ENCODE peak calls at places on chromosomes 13 and 19, in ten cellular contexts. One of them, this sample, is unnamed.

GRCh38 chr19:11560404-11560988 is 1.5 kb upstream of the ELOF1 start:
- DNase-seq in T-helper 2 cell: peak
- DNase-seq in GM18507: peak
- DNase-seq in stimulated activated CD4-positive, alpha-beta T cell treated with anti-CD3 and anti-CD28 coated beads, Interleukin-2, amount 100 ng/mL, for 48 hours: peak
- DNase-seq in activated CD4-positive, CD25-positive, alpha-beta regulatory T cell: peak
- DNase-seq in SW 1271: peak
- DNase-seq in ecto neural progenitor cell: peak
- DNase-seq in NCI-H2029: peak
- DNase-seq in stimulated activated naive B cell treated with anti-CD40 and anti-IgM and Interleukin-4, amounts not matched to agents 10 μg/mL and 1 μg/mL and 100 μg/mL, for 72 hours: peak
- DNase-seq in IMR-90: peak
- DNase-seq in this sample: no peak

GRCh38 chr19:39623946-39624345 is 21.6 kb downstream of the LGALS13 start:
- DNase-seq in T-helper 2 cell: no peak
- DNase-seq in GM18507: no peak
- DNase-seq in stimulated activated CD4-positive, alpha-beta T cell treated with anti-CD3 and anti-CD28 coated beads, Interleukin-2, amount 100 ng/mL, for 48 hours: no peak
- DNase-seq in activated CD4-positive, CD25-positive, alpha-beta regulatory T cell: no peak
- DNase-seq in SW 1271: no peak
- DNase-seq in ecto neural progenitor cell: no peak
- DNase-seq in NCI-H2029: no peak
- DNase-seq in stimulated activated naive B cell treated with anti-CD40 and anti-IgM and Interleukin-4, amounts not matched to agents 10 μg/mL and 1 μg/mL and 100 μg/mL, for 72 hours: no peak
- DNase-seq in IMR-90: no peak
- DNase-seq in this sample: no peak

GRCh38 chr13:111265701-111266035 is 54.8 kb upstream of the TEX29 start:
- DNase-seq in T-helper 2 cell: no peak
- DNase-seq in GM18507: no peak
- DNase-seq in stimulated activated CD4-positive, alpha-beta T cell treated with anti-CD3 and anti-CD28 coated beads, Interleukin-2, amount 100 ng/mL, for 48 hours: no peak
- DNase-seq in activated CD4-positive, CD25-positive, alpha-beta regulatory T cell: no peak
- DNase-seq in SW 1271: no peak
- DNase-seq in ecto neural progenitor cell: no peak
- DNase-seq in NCI-H2029: no peak
- DNase-seq in stimulated activated naive B cell treated with anti-CD40 and anti-IgM and Interleukin-4, amounts not matched to agents 10 μg/mL and 1 μg/mL and 100 μg/mL, for 72 hours: no peak
- DNase-seq in IMR-90: no peak
- DNase-seq in this sample: no peak

GRCh38 chr19:55248166-55248675 is 10.6 kb downstream of the PPP6R1 start:
- DNase-seq in T-helper 2 cell: no peak
- DNase-seq in GM18507: no peak
- DNase-seq in stimulated activated CD4-positive, alpha-beta T cell treated with anti-CD3 and anti-CD28 coated beads, Interleukin-2, amount 100 ng/mL, for 48 hours: no peak
- DNase-seq in activated CD4-positive, CD25-positive, alpha-beta regulatory T cell: no peak
- DNase-seq in SW 1271: no peak
- DNase-seq in ecto neural progenitor cell: no peak
- DNase-seq in NCI-H2029: no peak
- DNase-seq in stimulated activated naive B cell treated with anti-CD40 and anti-IgM and Interleukin-4, amounts not matched to agents 10 μg/mL and 1 μg/mL and 100 μg/mL, for 72 hours: no peak
- DNase-seq in IMR-90: no peak
- DNase-seq in this sample: no peak

GRCh38 chr19:3690551-3691371 is 9.5 kb downstream of the PIP5K1C start:
- DNase-seq in T-helper 2 cell: no peak
- DNase-seq in GM18507: no peak
- DNase-seq in stimulated activated CD4-positive, alpha-beta T cell treated with anti-CD3 and anti-CD28 coated beads, Interleukin-2, amount 100 ng/mL, for 48 hours: no peak
- DNase-seq in activated CD4-positive, CD25-positive, alpha-beta regulatory T cell: no peak
- DNase-seq in SW 1271: no peak
- DNase-seq in ecto neural progenitor cell: no peak
- DNase-seq in NCI-H2029: no peak
- DNase-seq in stimulated activated naive B cell treated with anti-CD40 and anti-IgM and Interleukin-4, amounts not matched to agents 10 μg/mL and 1 μg/mL and 100 μg/mL, for 72 hours: no peak
- DNase-seq in IMR-90: no peak
- DNase-seq in this sample: no peak

GRCh38 chr19:15679089-15679488 is 6.2 kb downstream of the CYP4F12 start:
- DNase-seq in T-helper 2 cell: no peak
- DNase-seq in GM18507: no peak
- DNase-seq in stimulated activated CD4-positive, alpha-beta T cell treated with anti-CD3 and anti-CD28 coated beads, Interleukin-2, amount 100 ng/mL, for 48 hours: no peak
- DNase-seq in activated CD4-positive, CD25-positive, alpha-beta regulatory T cell: no peak
- DNase-seq in SW 1271: no peak
- DNase-seq in ecto neural progenitor cell: no peak
- DNase-seq in NCI-H2029: no peak
- DNase-seq in stimulated activated naive B cell treated with anti-CD40 and anti-IgM and Interleukin-4, amounts not matched to agents 10 μg/mL and 1 μg/mL and 100 μg/mL, for 72 hours: no peak
- DNase-seq in IMR-90: no peak
- DNase-seq in this sample: no peak

GRCh38 chr13:25901460-25902376 is 150.1 kb downstream of the SHISA2 start:
- DNase-seq in T-helper 2 cell: peak
- DNase-seq in GM18507: peak
- DNase-seq in stimulated activated CD4-positive, alpha-beta T cell treated with anti-CD3 and anti-CD28 coated beads, Interleukin-2, amount 100 ng/mL, for 48 hours: no peak
- DNase-seq in activated CD4-positive, CD25-positive, alpha-beta regulatory T cell: no peak
- DNase-seq in SW 1271: peak
- DNase-seq in ecto neural progenitor cell: no peak
- DNase-seq in NCI-H2029: peak
- DNase-seq in stimulated activated naive B cell treated with anti-CD40 and anti-IgM and Interleukin-4, amounts not matched to agents 10 μg/mL and 1 μg/mL and 100 μg/mL, for 72 hours: peak
- DNase-seq in IMR-90: peak
- DNase-seq in this sample: no peak

GRCh38 chr19:38977445-38978314 is 2.1 kb upstream of the FBXO17 start:
- DNase-seq in T-helper 2 cell: no peak
- DNase-seq in GM18507: peak
- DNase-seq in stimulated activated CD4-positive, alpha-beta T cell treated with anti-CD3 and anti-CD28 coated beads, Interleukin-2, amount 100 ng/mL, for 48 hours: peak
- DNase-seq in activated CD4-positive, CD25-positive, alpha-beta regulatory T cell: no peak
- DNase-seq in SW 1271: no peak
- DNase-seq in ecto neural progenitor cell: no peak
- DNase-seq in NCI-H2029: no peak
- DNase-seq in stimulated activated naive B cell treated with anti-CD40 and anti-IgM and Interleukin-4, amounts not matched to agents 10 μg/mL and 1 μg/mL and 100 μg/mL, for 72 hours: peak
- DNase-seq in IMR-90: peak
- DNase-seq in this sample: no peak

GRCh38 chr13:47726394-47726793 is 274.7 kb downstream of the SUCLA2 start:
- DNase-seq in T-helper 2 cell: no peak
- DNase-seq in GM18507: no peak
- DNase-seq in stimulated activated CD4-positive, alpha-beta T cell treated with anti-CD3 and anti-CD28 coated beads, Interleukin-2, amount 100 ng/mL, for 48 hours: no peak
- DNase-seq in activated CD4-positive, CD25-positive, alpha-beta regulatory T cell: no peak
- DNase-seq in SW 1271: no peak
- DNase-seq in ecto neural progenitor cell: no peak
- DNase-seq in NCI-H2029: no peak
- DNase-seq in stimulated activated naive B cell treated with anti-CD40 and anti-IgM and Interleukin-4, amounts not matched to agents 10 μg/mL and 1 μg/mL and 100 μg/mL, for 72 hours: no peak
- DNase-seq in IMR-90: no peak
- DNase-seq in this sample: no peak

GRCh38 chr19:18919895-18920204 is 335 bp downstream of the DDX49 start:
- DNase-seq in T-helper 2 cell: no peak
- DNase-seq in GM18507: no peak
- DNase-seq in stimulated activated CD4-positive, alpha-beta T cell treated with anti-CD3 and anti-CD28 coated beads, Interleukin-2, amount 100 ng/mL, for 48 hours: no peak
- DNase-seq in activated CD4-positive, CD25-positive, alpha-beta regulatory T cell: no peak
- DNase-seq in SW 1271: no peak
- DNase-seq in ecto neural progenitor cell: no peak
- DNase-seq in NCI-H2029: no peak
- DNase-seq in stimulated activated naive B cell treated with anti-CD40 and anti-IgM and Interleukin-4, amounts not matched to agents 10 μg/mL and 1 μg/mL and 100 μg/mL, for 72 hours: no peak
- DNase-seq in IMR-90: no peak
- DNase-seq in this sample: no peak

GRCh38 chr13:32216281-32216680 is 98.9 kb downstream of the ZAR1L start:
- DNase-seq in T-helper 2 cell: no peak
- DNase-seq in GM18507: no peak
- DNase-seq in stimulated activated CD4-positive, alpha-beta T cell treated with anti-CD3 and anti-CD28 coated beads, Interleukin-2, amount 100 ng/mL, for 48 hours: no peak
- DNase-seq in activated CD4-positive, CD25-positive, alpha-beta regulatory T cell: no peak
- DNase-seq in SW 1271: no peak
- DNase-seq in ecto neural progenitor cell: no peak
- DNase-seq in NCI-H2029: no peak
- DNase-seq in stimulated activated naive B cell treated with anti-CD40 and anti-IgM and Interleukin-4, amounts not matched to agents 10 μg/mL and 1 μg/mL and 100 μg/mL, for 72 hours: no peak
- DNase-seq in IMR-90: no peak
- DNase-seq in this sample: no peak

GRCh38 chr13:108437496-108437895 is 168.0 kb downstream of the TNFSF13B start:
- DNase-seq in T-helper 2 cell: no peak
- DNase-seq in GM18507: no peak
- DNase-seq in stimulated activated CD4-positive, alpha-beta T cell treated with anti-CD3 and anti-CD28 coated beads, Interleukin-2, amount 100 ng/mL, for 48 hours: no peak
- DNase-seq in activated CD4-positive, CD25-positive, alpha-beta regulatory T cell: no peak
- DNase-seq in SW 1271: no peak
- DNase-seq in ecto neural progenitor cell: no peak
- DNase-seq in NCI-H2029: no peak
- DNase-seq in stimulated activated naive B cell treated with anti-CD40 and anti-IgM and Interleukin-4, amounts not matched to agents 10 μg/mL and 1 μg/mL and 100 μg/mL, for 72 hours: no peak
- DNase-seq in IMR-90: no peak
- DNase-seq in this sample: no peak

GRCh38 chr19:50928841-50929240 is 17.6 kb upstream of the KLK4 start:
- DNase-seq in T-helper 2 cell: no peak
- DNase-seq in GM18507: no peak
- DNase-seq in stimulated activated CD4-positive, alpha-beta T cell treated with anti-CD3 and anti-CD28 coated beads, Interleukin-2, amount 100 ng/mL, for 48 hours: no peak
- DNase-seq in activated CD4-positive, CD25-positive, alpha-beta regulatory T cell: no peak
- DNase-seq in SW 1271: no peak
- DNase-seq in ecto neural progenitor cell: no peak
- DNase-seq in NCI-H2029: no peak
- DNase-seq in stimulated activated naive B cell treated with anti-CD40 and anti-IgM and Interleukin-4, amounts not matched to agents 10 μg/mL and 1 μg/mL and 100 μg/mL, for 72 hours: no peak
- DNase-seq in IMR-90: no peak
- DNase-seq in this sample: no peak

This sample was measured in esophagus squamous epithelium.